ENCODE peak calls at places on chromosomes 4 and X, in six cellular contexts. O is H1, D is HepG2, B is GM12891, H is K562, I is GM12878. Q is an unnamed sample.

GRCh38 chrX:1006156-1006730 is 206.2 kb downstream of the CRLF2 start:
- DNase-seq in H (no peak), D (no peak), I (no peak), B (no peak), O (no peak), Q (no peak)

GRCh38 chr4:93201471-93201870 is 627.1 kb upstream of the ATOH1 start:
- DNase-seq in B (no peak), H (no peak), D (no peak), O (no peak), I (no peak), Q (no peak)

GRCh38 chrX:153556767-153557166 is 39.3 kb downstream of the ATP2B3 start:
- DNase-seq in D (no peak), H (no peak), B (no peak), O (no peak), I (no peak), Q (no peak)

GRCh38 chr4:113574636-113575103 is 186.9 kb downstream of the CAMK2D start:
- DNase-seq in O (no peak), D (no peak), B (no peak), H (no peak), I (no peak), Q (no peak)

GRCh38 chrX:25433307-25433706 is 417.5 kb upstream of the ARX start:
- DNase-seq in H (no peak), I (no peak), D (no peak), O (no peak), B (no peak), Q (no peak)

GRCh38 chr4:149708513-149709175 is 107.0 kb downstream of the IQCM start:
- DNase-seq in B (no peak), H (no peak), D (no peak), O (no peak), I (no peak), Q (no peak)

GRCh38 chrX:35244796-35245508 is 302.4 kb downstream of the FAM47B start:
- DNase-seq in I (no peak), O (no peak), B (no peak), H (no peak), D (no peak), Q (no peak)

GRCh38 chr4:48073567-48074103 is 57.1 kb downstream of the NIPAL1 start:
- DNase-seq in B (no peak), D (no peak), H (no peak), I (no peak), O (no peak), Q (no peak)

GRCh38 chr4:123555500-123556273 is 159.1 kb downstream of the SPRY1 start:
- DNase-seq in H (no peak), D (peak), I (no peak), B (no peak), O (no peak), Q (no peak)

GRCh38 chrX:46165411-46165810 is 379.8 kb downstream of the ZNF674 start:
- DNase-seq in O (no peak), B (no peak), I (no peak), D (no peak), H (no peak), Q (no peak)

GRCh38 chr4:71125137-71125536 is 131.7 kb downstream of the DCK start:
- DNase-seq in B (no peak), I (no peak), O (no peak), H (no peak), D (no peak), Q (no peak)

GRCh38 chr4:116499-116898 is 7.8 kb upstream of the ZNF718 start:
- DNase-seq in I (no peak), H (no peak), O (no peak), B (no peak), D (no peak), Q (no peak)

GRCh38 chr4:174365018-174365587 is 81.4 kb downstream of the CEP44 start:
- DNase-seq in I (no peak), H (peak), O (no peak), B (no peak), D (peak), Q (no peak)

GRCh38 chr4:4867745-4868505 is 8.5 kb downstream of the MSX1 start:
- DNase-seq in I (no peak), H (no peak), B (no peak), D (no peak), O (no peak), Q (no peak)

GRCh38 chr4:15398732-15399131 is 29.1 kb upstream of the C1QTNF7 start:
- DNase-seq in D (no peak), I (no peak), H (no peak), O (no peak), B (no peak), Q (no peak)

GRCh38 chrX:67104982-67105757 is 438.7 kb upstream of the AR start:
- DNase-seq in O (no peak), H (no peak), B (no peak), I (no peak), D (no peak), Q (no peak)

GRCh38 chrX:151552721-151553120 is 10.8 kb upstream of the PASD1 start:
- DNase-seq in H (no peak), I (no peak), D (no peak), B (no peak), O (no peak), Q (no peak)

GRCh38 chr4:88219099-88219498 is 60.7 kb upstream of the ABCG2 start:
- DNase-seq in O (no peak), D (peak), H (peak), B (no peak), I (no peak), Q (peak)

GRCh38 chr4:27702710-27703431 is 842.2 kb downstream of the STIM2 start:
- DNase-seq in B (no peak), O (no peak), D (peak), I (no peak), H (no peak), Q (no peak)

GRCh38 chrX:138711399-138712347 is at the start of gene FGF13:
- DNase-seq in D (peak), I (no peak), H (no peak), B (no peak), O (peak), Q (peak)

GRCh38 chrX:70694339-70695122 is 214.0 kb downstream of the TEX11 start:
- DNase-seq in O (no peak), I (no peak), B (no peak), D (no peak), H (no peak), Q (no peak)

GRCh38 chrX:23292979-23293651 is 41.5 kb upstream of the PTCHD1 start:
- DNase-seq in I (no peak), H (no peak), B (no peak), O (no peak), D (no peak), Q (no peak)

GRCh38 chr4:161828061-161828460 is 335.7 kb downstream of the FSTL5 start:
- DNase-seq in O (no peak), H (no peak), D (no peak), I (no peak), B (no peak), Q (no peak)

GRCh38 chrX:72245461-72246089 is 6.7 kb upstream of the ERCC6L start:
- DNase-seq in O (no peak), I (no peak), B (no peak), D (peak), H (peak), Q (peak)

GRCh38 chrX:10008483-10009056 is 41.4 kb downstream of the CLDN34 start:
- DNase-seq in B (no peak), O (no peak), I (no peak), H (no peak), D (no peak), Q (no peak)

GRCh38 chrX:24347871-24348270 is 12.6 kb upstream of the SUPT20HL1 start:
- DNase-seq in I (no peak), B (no peak), H (no peak), D (no peak), O (no peak), Q (no peak)

GRCh38 chr4:124641715-124642380 is 70.7 kb downstream of the ANKRD50 start:
- DNase-seq in B (no peak), I (no peak), D (no peak), O (no peak), H (no peak), Q (no peak)

GRCh38 chr4:86967798-86968197 is 33.0 kb downstream of the AFF1 start:
- DNase-seq in I (no peak), B (no peak), H (no peak), O (no peak), D (no peak), Q (no peak)

GRCh38 chr4:25884040-25884788 is 21.4 kb upstream of the SEL1L3 start:
- DNase-seq in H (no peak), I (no peak), D (no peak), O (no peak), B (no peak), Q (no peak)

GRCh38 chr4:89056953-89057398 is at the start of gene FAM13A:
- DNase-seq in O (peak), D (peak), H (peak), B (no peak), I (peak), Q (no peak)

GRCh38 chr4:113080050-113080449 is 30.6 kb downstream of the ANK2 start:
- DNase-seq in O (no peak), I (no peak), H (no peak), D (peak), B (no peak), Q (no peak)

GRCh38 chr4:20395160-20395773 is 143.6 kb downstream of the SLIT2 start:
- DNase-seq in I (no peak), O (peak), B (no peak), D (peak), H (peak), Q (no peak)

GRCh38 chr4:72295966-72296557 is 264.3 kb downstream of the NPFFR2 start:
- DNase-seq in D (peak), B (no peak), O (no peak), H (peak), I (no peak), Q (no peak)

GRCh38 chr4:98908182-98908581 is 20.8 kb downstream of the EIF4E start:
- DNase-seq in H (no peak), I (no peak), D (no peak), B (no peak), O (no peak), Q (no peak)

GRCh38 chr4:171765514-171765913 is 47.7 kb upstream of the GALNTL6 start:
- DNase-seq in I (no peak), O (no peak), H (no peak), D (no peak), B (no peak), Q (no peak)

DNA sequence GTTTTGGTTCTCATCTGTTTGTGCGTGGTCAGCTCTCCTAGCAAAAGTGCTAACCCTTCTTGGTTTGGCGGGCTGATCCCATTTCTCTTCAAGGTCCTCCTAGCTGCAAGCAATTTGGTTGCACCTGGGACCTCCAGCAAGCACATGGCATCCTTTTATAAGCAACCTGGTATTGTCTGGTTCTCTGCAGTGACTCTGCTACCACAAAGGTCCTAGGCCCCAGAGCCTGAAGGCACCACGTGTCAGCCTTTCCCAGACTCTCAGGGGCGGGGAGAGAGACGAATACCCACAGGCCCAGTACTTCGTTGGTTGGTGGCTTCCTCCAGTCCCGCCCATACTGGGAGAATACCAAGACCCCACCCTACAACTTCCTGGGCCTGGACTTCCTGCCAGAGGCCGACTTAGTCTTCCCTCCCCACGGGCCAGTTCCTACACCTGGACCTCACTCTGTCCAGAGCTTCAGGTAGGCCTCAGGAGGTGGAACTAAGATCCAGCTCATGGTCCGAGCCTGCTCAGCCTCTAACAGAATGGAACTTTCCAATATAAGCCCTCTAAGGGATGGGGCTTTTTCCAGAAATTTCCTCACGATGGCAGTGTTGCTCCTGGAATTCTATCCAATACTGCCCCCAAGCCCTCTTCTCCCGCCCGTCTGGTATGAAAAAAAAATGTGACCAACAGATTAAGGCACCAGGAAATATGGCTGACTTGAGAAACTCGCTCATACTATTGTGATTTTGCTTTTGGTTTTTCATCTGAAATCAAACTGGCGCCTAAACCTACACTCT is 192.5 kb upstream of the STK26 start:
- DNase-seq in D (peak), I (peak), O (peak), B (no peak), H (peak), Q (no peak)
- TF ChIP-seq POLR2A in D (peak), I (peak), O (peak), B (peak), H (peak), Q (no peak)

GRCh38 chrX:130834149-130834548 is 68.9 kb downstream of the ENOX2 start:
- DNase-seq in I (no peak), D (no peak), H (no peak), B (no peak), O (peak), Q (no peak)
- TF ChIP-seq TAF1 in I (no peak), D (no peak), H (no peak), B (no peak), O (no peak), Q (no peak)

GRCh38 chrX:133497356-133497755 is 82.1 kb upstream of the GPC4 start:
- DNase-seq in H (no peak), I (no peak), O (no peak), D (no peak), B (no peak), Q (no peak)
- TF ChIP-seq POLR2AphosphoS5 in H (no peak), I (no peak), O (no peak), D (no peak), B (no peak), Q (no peak)

GRCh38 chrX:118348186-118348810 is 2.4 kb downstream of the WDR44 start:
- DNase-seq in H (no peak), B (no peak), D (no peak), O (no peak), I (no peak), Q (no peak)

GRCh38 chrX:118345045-118345400 is 883 bp upstream of the WDR44 start:
- DNase-seq in O (no peak), D (no peak), I (no peak), B (no peak), H (no peak), Q (no peak)

GRCh38 chrX:118347131-118347530 is 1.2 kb downstream of the WDR44 start:
- DNase-seq in I (no peak), O (no peak), H (peak), D (peak), B (no peak), Q (no peak)

GRCh38 chrX:118346258-118347094 is 570 bp downstream of the WDR44 start:
- DNase-seq in O (no peak), I (no peak), B (no peak), H (peak), D (peak), Q (no peak)

GRCh38 chrX:118345401-118346257 is at the start of gene WDR44:
- DNase-seq in O (peak), I (peak), D (peak), B (peak), H (peak), Q (peak)
- TF ChIP-seq POLR2A in O (no peak), I (peak), D (peak), B (peak), H (peak), Q (peak)

DNA sequence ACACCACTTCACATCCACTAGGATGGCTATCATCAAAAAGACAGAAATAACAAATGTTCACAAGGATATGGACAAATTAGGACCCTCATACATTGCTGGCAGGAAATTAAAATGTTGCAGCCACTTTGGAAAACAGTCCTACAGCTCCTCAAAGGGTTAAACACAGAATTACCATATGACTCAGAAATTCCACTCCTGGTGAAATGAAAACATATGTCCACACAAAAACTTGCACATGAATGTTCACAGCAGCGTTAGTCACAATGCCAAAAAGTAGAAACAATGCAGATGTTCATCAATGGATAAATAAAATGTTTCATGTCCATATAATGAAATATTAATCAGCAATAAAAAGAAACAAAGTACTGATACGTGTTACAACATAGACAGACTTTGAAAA is 15.1 kb downstream of the S100G start:
- DNase-seq in I (no peak), H (no peak), B (no peak), O (no peak), D (no peak), Q (no peak)
- TF ChIP-seq TAF1 in I (no peak), H (no peak), B (no peak), O (no peak), D (no peak), Q (no peak)

GRCh38 chr4:118968813-118969212 is 80.2 kb downstream of the SYNPO2 start:
- DNase-seq in I (no peak), D (no peak), B (no peak), O (no peak), H (no peak), Q (no peak)

GRCh38 chr4:118967393-118967792 is 78.7 kb downstream of the SYNPO2 start:
- DNase-seq in B (no peak), O (no peak), I (no peak), H (no peak), D (no peak), Q (no peak)

GRCh38 chr4:118972167-118972566 is 83.5 kb downstream of the SYNPO2 start:
- DNase-seq in O (no peak), H (no peak), I (no peak), B (no peak), D (no peak), Q (no peak)

GRCh38 chr4:118968006-118968405 is 79.4 kb downstream of the SYNPO2 start:
- DNase-seq in B (peak), O (peak), H (no peak), I (peak), D (no peak), Q (peak)

GRCh38 chr4:118969359-118969758 is 80.7 kb downstream of the SYNPO2 start:
- DNase-seq in D (peak), B (no peak), O (no peak), I (no peak), H (no peak), Q (no peak)
- TF ChIP-seq POLR2AphosphoS5 in D (no peak), B (no peak), O (no peak), I (no peak), H (no peak), Q (no peak)

GRCh38 chr4:1792832-1793495 is at the start of gene FGFR3:
- DNase-seq in D (peak), I (no peak), B (peak), H (peak), O (peak), Q (peak)
- TF ChIP-seq POLR2A in D (no peak), I (no peak), B (no peak), H (no peak), O (no peak), Q (no peak)

GRCh38 chr4:118993329-118993728 is 104.7 kb downstream of the SYNPO2 start:
- DNase-seq in O (no peak), H (no peak), I (no peak), D (no peak), B (no peak), Q (no peak)
- TF ChIP-seq TAF1 in O (no peak), H (no peak), I (no peak), D (no peak), B (no peak), Q (no peak)

DNA sequence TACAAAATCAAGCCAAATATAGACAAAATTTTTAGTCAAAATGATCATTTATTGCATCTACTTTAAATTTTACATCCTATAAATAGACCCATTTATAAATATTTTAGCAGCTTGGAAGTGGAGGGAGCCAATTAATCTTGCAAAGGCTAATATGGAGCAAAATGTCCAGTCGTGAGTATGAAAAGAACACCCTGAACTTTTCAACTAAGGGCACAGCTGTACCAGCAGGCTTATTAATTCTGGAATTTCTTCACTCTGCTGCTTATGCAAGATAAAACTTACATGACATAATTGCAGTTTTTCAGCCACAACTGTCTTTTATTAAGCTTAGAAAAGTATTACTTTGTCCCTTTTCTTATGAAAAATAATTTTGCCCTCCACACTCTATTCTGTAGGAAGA is 22.9 kb upstream of the USP53 start:
- DNase-seq in D (no peak), I (no peak), O (no peak), H (no peak), B (no peak), Q (no peak)
- TF ChIP-seq POLR2AphosphoS5 in D (no peak), I (no peak), O (no peak), H (no peak), B (no peak), Q (no peak)

Q was measured in GM12892.